ENCODE peak calls at places on chromosome 4, in six cellular contexts. L is stimulated activated CD4-positive, alpha-beta T cell treated with anti-CD3 and anti-CD28 coated beads, Interleukin-12 subunit alpha, Interleukin-12 subunit beta, amount 100 ng/mL, for 4 hours; O is adipocyte; V is NCI-H1105 treated with DMSO at 0.1 percent for 48 hours; S is BJ; Z is amniotic stem cell. W is an unnamed sample.

GRCh38 chr4:172515266-172515879 is 653.2 kb upstream of the GALNT7 start:
- DNase-seq in L (no peak), V (no peak), S (peak), Z (no peak), O (no peak), W (no peak)

GRCh38 chr4:125105561-125105960 is 209.2 kb upstream of the FAT4 start:
- DNase-seq in L (no peak), Z (no peak), O (peak), V (no peak), S (no peak), W (no peak)

GRCh38 chr4:9924750-9925149 is 96.5 kb downstream of the SLC2A9 start:
- DNase-seq in O (no peak), L (no peak), S (peak), V (peak), Z (no peak), W (no peak)

GRCh38 chr4:151797131-151797530 is 36.3 kb upstream of the GATB start:
- DNase-seq in Z (no peak), V (no peak), L (no peak), O (peak), S (no peak), W (no peak)

GRCh38 chr4:112604590-112604989 is 32.1 kb downstream of the ZGRF1 start:
- DNase-seq in Z (peak), L (peak), O (peak), S (peak), V (peak), W (peak)

GRCh38 chr4:81648576-81649272 is 177.0 kb upstream of the RASGEF1B start:
- DNase-seq in S (no peak), V (no peak), Z (no peak), O (no peak), L (peak), W (peak)

GRCh38 chr4:924107-925096 is 7.7 kb downstream of the GAK start:
- DNase-seq in O (no peak), S (no peak), V (no peak), L (no peak), Z (no peak), W (no peak)

GRCh38 chr4:89203902-89204301 is 92.6 kb downstream of the TIGD2 start:
- DNase-seq in Z (no peak), O (no peak), L (no peak), S (no peak), V (no peak), W (no peak)

GRCh38 chr4:70979445-70980008 is 13.9 kb upstream of the DCK start:
- DNase-seq in Z (no peak), S (no peak), O (no peak), L (no peak), V (no peak), W (no peak)

GRCh38 chr4:34046580-34046979 is 2197.7 kb downstream of the ARAP2 start:
- DNase-seq in L (no peak), V (no peak), O (peak), S (peak), Z (no peak), W (no peak)

GRCh38 chr4:145842224-145842887 is 96.3 kb downstream of the ZNF827 start:
- DNase-seq in O (no peak), V (no peak), S (no peak), Z (no peak), L (no peak), W (no peak)

GRCh38 chr4:123744664-123745290 is 348.2 kb downstream of the SPRY1 start:
- DNase-seq in L (no peak), Z (no peak), O (no peak), S (no peak), V (no peak), W (no peak)

GRCh38 chr4:143441678-143442077 is 71.8 kb upstream of the SMARCA5 start:
- DNase-seq in S (no peak), Z (no peak), L (no peak), O (no peak), V (no peak), W (no peak)

GRCh38 chr4:20192754-20193521 is 58.8 kb upstream of the SLIT2 start:
- DNase-seq in O (peak), S (no peak), L (no peak), V (no peak), Z (no peak), W (no peak)

GRCh38 chr4:5823542-5824211 is 69.2 kb downstream of the CRMP1 start:
- DNase-seq in S (no peak), O (no peak), Z (no peak), L (no peak), V (no peak), W (no peak)

GRCh38 chr4:153233761-153234371 is 29.6 kb downstream of the TRIM2 start:
- DNase-seq in Z (peak), L (no peak), O (peak), V (no peak), S (peak), W (no peak)

GRCh38 chr4:148007789-148008188 is 275.9 kb downstream of the ARHGAP10 start:
- DNase-seq in V (no peak), O (no peak), S (no peak), Z (no peak), L (no peak), W (no peak)

W was measured in stimulated activated naive B cell treated with anti-CD40 and anti-IgM and Interleukin-4, amounts not matched to agents 10 μg/mL and 1 μg/mL and 100 μg/mL, for 72 hours.